ENCODE peak calls at places on chromosomes 1 and 21, in ten cellular contexts. A, T, B, F, O, W, D, Q, P and G are unnamed samples.
A peak's percentile ranks its signal among the peaks of the same experiment; 100 is the strongest.

GRCh38 chr1:201268604-201269151 is 14.6 kb upstream of the PKP1 start:
- DNase-seq in A (no peak), T (no peak), B (no peak), F (peak; percentile 64), O (no peak), W (no peak), D (no peak), Q (no peak), P (no peak), G (peak; percentile 65)

GRCh38 chr21:46503922-46504539 is 45.3 kb downstream of the DIP2A start:
- DNase-seq in A (peak; percentile 59), T (no peak), B (no peak), F (no peak), O (no peak), W (no peak), D (no peak), Q (no peak), P (no peak), G (no peak)

GRCh38 chr1:100292711-100293110 is 26.7 kb downstream of the RTCA start:
- DNase-seq in A (no peak), T (no peak), B (no peak), F (no peak), O (no peak), W (no peak), D (no peak), Q (no peak), P (no peak), G (no peak)

GRCh38 chr1:2003564-2004131 is at the start of gene CFAP74:
- DNase-seq in A (no peak), T (no peak), B (peak; percentile 48), F (peak; percentile 93), O (no peak), W (no peak), D (peak; percentile 49), Q (no peak), P (peak; percentile 70), G (no peak)

GRCh38 chr1:74180490-74180889 is 17.5 kb downstream of the LRRIQ3 start:
- DNase-seq in A (no peak), T (no peak), B (no peak), F (no peak), O (no peak), W (no peak), D (no peak), Q (no peak), P (no peak), G (peak; percentile 85)

GRCh38 chr1:161962094-161962887 is 61.4 kb downstream of the OLFML2B start:
- DNase-seq in A (peak; percentile 65), T (no peak), B (no peak), F (no peak), O (no peak), W (no peak), D (no peak), Q (no peak), P (no peak), G (peak; percentile 91)

GRCh38 chr1:147245129-147245528 is 2.6 kb downstream of the CHD1L start:
- DNase-seq in A (no peak), T (no peak), B (peak; percentile 15), F (no peak), O (no peak), W (no peak), D (no peak), Q (no peak), P (no peak), G (no peak)

GRCh38 chr1:3536796-3537195 is 74.5 kb downstream of the MEGF6 start:
- DNase-seq in A (no peak), T (no peak), B (no peak), F (no peak), O (no peak), W (no peak), D (no peak), Q (no peak), P (no peak), G (no peak)

GRCh38 chr1:20361805-20362381 is 71.2 kb downstream of the VWA5B1 start:
- DNase-seq in A (peak; percentile 52), T (peak; percentile 8), B (peak; percentile 32), F (peak; percentile 83), O (no peak), W (peak; percentile 65), D (peak; percentile 60), Q (peak; percentile 17), P (peak; percentile 83), G (peak; percentile 30)

GRCh38 chr1:230303822-230304221 is 122.3 kb downstream of the PGBD5 start:
- DNase-seq in A (no peak), T (no peak), B (peak; percentile 81), F (no peak), O (no peak), W (no peak), D (no peak), Q (no peak), P (no peak), G (no peak)

GRCh38 chr1:181675625-181676024 is 192.3 kb downstream of the CACNA1E start:
- DNase-seq in A (no peak), T (no peak), B (no peak), F (peak; percentile 94), O (no peak), W (no peak), D (no peak), Q (no peak), P (no peak), G (no peak)

GRCh38 chr1:65146908-65147423 is 1.0 kb upstream of the AK4 start:
- DNase-seq in A (no peak), T (no peak), B (no peak), F (no peak), O (no peak), W (no peak), D (no peak), Q (no peak), P (no peak), G (no peak)

GRCh38 chr1:58933599-58933926 is 149.7 kb upstream of the JUN start:
- DNase-seq in A (no peak), T (no peak), B (peak; percentile 36), F (no peak), O (no peak), W (no peak), D (no peak), Q (no peak), P (no peak), G (no peak)

GRCh38 chr1:209900734-209901133 is 37.3 kb upstream of the SYT14 start:
- DNase-seq in A (no peak), T (no peak), B (no peak), F (no peak), O (no peak), W (no peak), D (no peak), Q (no peak), P (no peak), G (peak; percentile 90)

GRCh38 chr1:156149374-156150106 is 3.8 kb upstream of the SEMA4A start:
- DNase-seq in A (peak; percentile 73), T (no peak), B (no peak), F (peak; percentile 87), O (no peak), W (no peak), D (no peak), Q (no peak), P (no peak), G (no peak)